ENCODE peak calls at places on chromosomes 5 and 9, in seven cellular contexts. One of them, this sample, is unnamed.
A peak's percentile ranks its signal among the peaks of the same experiment; 100 is the strongest.

GRCh38 chr5:157045601-157046000 is 13.3 kb downstream of the HAVCR1 start:
- DNase-seq in HepG2: no peak
- DNase-seq in Panc1: no peak
- DNase-seq in GM23338: no peak
- DNase-seq in A549: no peak
- DNase-seq in HCT116: no peak
- DNase-seq in GM12878: no peak
- DNase-seq in this sample: no peak

GRCh38 chr5:135462304-135462703 is 10.2 kb upstream of the TIFAB start:
- DNase-seq in GM23338: peak; percentile 97
- DNase-seq in HCT116: peak; percentile 90
- DNase-seq in Panc1: no peak
- DNase-seq in HepG2: peak; percentile 87
- DNase-seq in GM12878: no peak
- DNase-seq in A549: peak; percentile 82
- DNase-seq in this sample: no peak

GRCh38 chr9:72539824-72540347 is 18.5 kb downstream of the TMC1 start:
- DNase-seq in GM12878: no peak
- DNase-seq in GM23338: peak; percentile 28
- DNase-seq in A549: no peak
- DNase-seq in HepG2: no peak
- DNase-seq in Panc1: no peak
- DNase-seq in HCT116: no peak
- DNase-seq in this sample: no peak

GRCh38 chr5:137743031-137743640 is 7.2 kb upstream of the KLHL3 start:
- DNase-seq in GM23338: peak; percentile 91
- DNase-seq in HCT116: peak; percentile 59
- DNase-seq in Panc1: no peak
- DNase-seq in HepG2: peak; percentile 77
- DNase-seq in A549: peak; percentile 48
- DNase-seq in GM12878: no peak
- DNase-seq in this sample: peak; percentile 24

GRCh38 chr9:80061940-80062339 is 490.2 kb downstream of the TLE4 start:
- DNase-seq in A549: no peak
- DNase-seq in Panc1: no peak
- DNase-seq in HCT116: no peak
- DNase-seq in GM23338: no peak
- DNase-seq in GM12878: no peak
- DNase-seq in HepG2: no peak
- DNase-seq in this sample: no peak

GRCh38 chr5:96605144-96605543 is 57.0 kb upstream of the CAST start:
- DNase-seq in HepG2: no peak
- DNase-seq in A549: no peak
- DNase-seq in GM12878: no peak
- DNase-seq in HCT116: no peak
- DNase-seq in GM23338: no peak
- DNase-seq in Panc1: no peak
- DNase-seq in this sample: no peak

GRCh38 chr9:1759901-1760300 is 255.2 kb upstream of the SMARCA2 start:
- DNase-seq in HepG2: no peak
- DNase-seq in A549: no peak
- DNase-seq in HCT116: no peak
- DNase-seq in GM23338: no peak
- DNase-seq in GM12878: no peak
- DNase-seq in Panc1: no peak
- DNase-seq in this sample: no peak

GRCh38 chr5:177307544-177308363 is 3.9 kb downstream of the MXD3 start:
- DNase-seq in A549: no peak
- DNase-seq in HCT116: no peak
- DNase-seq in GM12878: no peak
- DNase-seq in GM23338: no peak
- DNase-seq in Panc1: no peak
- DNase-seq in HepG2: no peak
- DNase-seq in this sample: peak; percentile 48

GRCh38 chr9:124695280-124695890 is 75.7 kb downstream of the NR6A1 start:
- DNase-seq in HCT116: no peak
- DNase-seq in A549: no peak
- DNase-seq in HepG2: no peak
- DNase-seq in Panc1: no peak
- DNase-seq in GM23338: no peak
- DNase-seq in GM12878: no peak
- DNase-seq in this sample: no peak

GRCh38 chr9:8394341-8394740 is 594.8 kb upstream of the DMAC1 start:
- DNase-seq in A549: no peak
- DNase-seq in Panc1: no peak
- DNase-seq in HCT116: no peak
- DNase-seq in GM12878: no peak
- DNase-seq in HepG2: no peak
- DNase-seq in GM23338: no peak
- DNase-seq in this sample: no peak

GRCh38 chr9:73042155-73042554 is 89.3 kb upstream of the ALDH1A1 start:
- DNase-seq in GM12878: no peak
- DNase-seq in A549: no peak
- DNase-seq in HepG2: no peak
- DNase-seq in GM23338: no peak
- DNase-seq in HCT116: no peak
- DNase-seq in Panc1: no peak
- DNase-seq in this sample: no peak

GRCh38 chr5:124662261-124662781 is 84.1 kb downstream of the ZNF608 start:
- DNase-seq in Panc1: no peak
- DNase-seq in HCT116: peak; percentile 70
- DNase-seq in HepG2: no peak
- DNase-seq in GM23338: peak; percentile 45
- DNase-seq in GM12878: no peak
- DNase-seq in A549: peak; percentile 27
- DNase-seq in this sample: no peak

GRCh38 chr5:27911216-27911615 is 872.8 kb upstream of the CDH9 start:
- DNase-seq in GM23338: no peak
- DNase-seq in A549: no peak
- DNase-seq in HepG2: peak; percentile 1
- DNase-seq in HCT116: no peak
- DNase-seq in GM12878: no peak
- DNase-seq in Panc1: no peak
- DNase-seq in this sample: no peak

GRCh38 chr5:65034029-65034781 is 265.5 kb downstream of the CWC27 start:
- DNase-seq in HCT116: no peak
- DNase-seq in Panc1: no peak
- DNase-seq in GM23338: peak; percentile 20
- DNase-seq in A549: no peak
- DNase-seq in GM12878: no peak
- DNase-seq in HepG2: peak; percentile 22
- DNase-seq in this sample: no peak

GRCh38 chr9:73219985-73220626 is 68.4 kb downstream of the ANXA1 start:
- DNase-seq in GM12878: peak; percentile 40
- DNase-seq in GM23338: no peak
- DNase-seq in A549: no peak
- DNase-seq in HCT116: no peak
- DNase-seq in Panc1: no peak
- DNase-seq in HepG2: no peak
- DNase-seq in this sample: peak; percentile 61

GRCh38 chr9:136372561-136373299 is 739 bp downstream of the CARD9 start:
- DNase-seq in HCT116: no peak
- DNase-seq in GM12878: no peak
- DNase-seq in GM23338: no peak
- DNase-seq in HepG2: peak; percentile 74
- DNase-seq in Panc1: no peak
- DNase-seq in A549: no peak
- DNase-seq in this sample: peak; percentile 88

GRCh38 chr5:14036514-14036913 is 92.0 kb upstream of the DNAH5 start:
- DNase-seq in A549: peak; percentile 79
- DNase-seq in GM23338: peak; percentile 47
- DNase-seq in Panc1: no peak
- DNase-seq in GM12878: no peak
- DNase-seq in HCT116: no peak
- DNase-seq in HepG2: no peak
- DNase-seq in this sample: no peak

GRCh38 chr5:179437341-179438001 is 92.2 kb upstream of the ADAMTS2 start:
- DNase-seq in GM12878: no peak
- DNase-seq in HCT116: no peak
- DNase-seq in HepG2: no peak
- DNase-seq in Panc1: no peak
- DNase-seq in GM23338: no peak
- DNase-seq in A549: no peak
- DNase-seq in this sample: no peak

GRCh38 chr9:84271004-84271886 is 69.3 kb downstream of the SLC28A3 start:
- DNase-seq in A549: no peak
- DNase-seq in HepG2: no peak
- DNase-seq in GM12878: no peak
- DNase-seq in HCT116: no peak
- DNase-seq in GM23338: peak; percentile 92
- DNase-seq in Panc1: no peak
- DNase-seq in this sample: no peak

GRCh38 chr9:117411547-117411946 is 3.3 kb downstream of the ASTN2 start:
- DNase-seq in GM12878: no peak
- DNase-seq in A549: peak; percentile 50
- DNase-seq in Panc1: peak; percentile 2
- DNase-seq in HCT116: no peak
- DNase-seq in GM23338: peak; percentile 91
- DNase-seq in HepG2: peak; percentile 18
- DNase-seq in this sample: no peak

GRCh38 chr9:35993976-35994720 is 36.2 kb upstream of the OR2S2 start:
- DNase-seq in GM23338: no peak
- DNase-seq in A549: no peak
- DNase-seq in Panc1: no peak
- DNase-seq in HepG2: no peak
- DNase-seq in GM12878: no peak
- DNase-seq in HCT116: no peak
- DNase-seq in this sample: no peak

GRCh38 chr9:87884578-87885459 is 2.1 kb downstream of the SPATA31E1 start:
- DNase-seq in HepG2: no peak
- DNase-seq in GM23338: no peak
- DNase-seq in HCT116: no peak
- DNase-seq in GM12878: no peak
- DNase-seq in Panc1: no peak
- DNase-seq in A549: no peak
- DNase-seq in this sample: no peak

GRCh38 chr5:142446131-142446959 is 121.5 kb upstream of the SPRY4 start:
- DNase-seq in A549: no peak
- DNase-seq in HepG2: peak; percentile 83
- DNase-seq in Panc1: no peak
- DNase-seq in GM23338: no peak
- DNase-seq in GM12878: no peak
- DNase-seq in HCT116: peak; percentile 80
- DNase-seq in this sample: no peak

GRCh38 chr9:99465231-99465891 is 243.3 kb downstream of the SEC61B start:
- DNase-seq in HepG2: no peak
- DNase-seq in GM12878: no peak
- DNase-seq in GM23338: no peak
- DNase-seq in Panc1: no peak
- DNase-seq in A549: no peak
- DNase-seq in HCT116: no peak
- DNase-seq in this sample: no peak

GRCh38 chr5:153565822-153566221 is 75.4 kb downstream of the GRIA1 start:
- DNase-seq in A549: no peak
- DNase-seq in GM23338: no peak
- DNase-seq in HepG2: no peak
- DNase-seq in HCT116: no peak
- DNase-seq in GM12878: no peak
- DNase-seq in Panc1: no peak
- DNase-seq in this sample: no peak

GRCh38 chr5:173575985-173576384 is 40.5 kb downstream of the BOD1 start:
- DNase-seq in Panc1: no peak
- DNase-seq in HepG2: no peak
- DNase-seq in A549: no peak
- DNase-seq in HCT116: no peak
- DNase-seq in GM12878: no peak
- DNase-seq in GM23338: no peak
- DNase-seq in this sample: no peak

GRCh38 chr5:54969242-54969641 is 16.2 kb downstream of the ESM1 start:
- DNase-seq in HCT116: no peak
- DNase-seq in Panc1: no peak
- DNase-seq in GM23338: no peak
- DNase-seq in GM12878: no peak
- DNase-seq in HepG2: no peak
- DNase-seq in A549: no peak
- DNase-seq in this sample: no peak

GRCh38 chr5:113199122-113199905 is 222.7 kb downstream of the DCP2 start:
- DNase-seq in GM12878: no peak
- DNase-seq in HepG2: no peak
- DNase-seq in GM23338: no peak
- DNase-seq in A549: no peak
- DNase-seq in HCT116: no peak
- DNase-seq in Panc1: no peak
- DNase-seq in this sample: no peak
- TF ChIP-seq REST in GM12878: no peak
- TF ChIP-seq REST in HepG2: no peak
- TF ChIP-seq REST in GM23338: no peak
- TF ChIP-seq REST in A549: no peak
- TF ChIP-seq REST in HCT116: no peak
- TF ChIP-seq REST in Panc1: no peak
- TF ChIP-seq REST in this sample: no peak

GRCh38 chr5:157801-158200 is 33.5 kb upstream of the LRRC14B start:
- DNase-seq in A549: no peak
- DNase-seq in HCT116: no peak
- DNase-seq in Panc1: no peak
- DNase-seq in GM12878: no peak
- DNase-seq in GM23338: no peak
- DNase-seq in HepG2: no peak
- DNase-seq in this sample: no peak
- TF ChIP-seq REST in A549: no peak
- TF ChIP-seq REST in HCT116: no peak
- TF ChIP-seq REST in Panc1: no peak
- TF ChIP-seq REST in GM12878: no peak
- TF ChIP-seq REST in GM23338: no peak
- TF ChIP-seq REST in HepG2: no peak
- TF ChIP-seq REST in this sample: no peak

GRCh38 chr5:68252678-68253520 is 37.3 kb downstream of the PIK3R1 start:
- DNase-seq in HCT116: peak; percentile 46
- DNase-seq in GM23338: peak; percentile 91
- DNase-seq in A549: peak; percentile 67
- DNase-seq in Panc1: peak; percentile 35
- DNase-seq in GM12878: no peak
- DNase-seq in HepG2: peak; percentile 63
- DNase-seq in this sample: no peak
- TF ChIP-seq REST in HCT116: no peak
- TF ChIP-seq REST in GM23338: no peak
- TF ChIP-seq REST in A549: no peak
- TF ChIP-seq REST in Panc1: no peak
- TF ChIP-seq REST in GM12878: no peak
- TF ChIP-seq REST in HepG2: no peak
- TF ChIP-seq REST in this sample: no peak

DNA sequence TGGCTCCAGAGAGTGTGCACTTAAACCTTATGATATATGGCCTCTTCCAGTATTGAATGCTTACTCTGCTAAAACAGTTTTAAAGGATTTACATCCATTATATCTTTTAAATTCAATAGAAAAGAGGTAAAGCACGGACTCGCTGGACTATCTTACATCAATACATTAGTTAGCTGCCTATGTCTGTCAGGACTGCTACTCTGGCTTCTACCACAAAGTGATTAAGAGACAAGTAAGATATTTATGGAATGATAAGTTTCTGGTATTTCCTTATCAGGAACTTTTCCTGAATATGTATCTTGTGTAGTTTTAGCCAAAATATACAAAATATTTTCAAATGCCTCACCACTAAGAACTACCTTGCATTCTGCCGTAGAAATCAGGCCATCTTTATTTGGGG is 295.1 kb downstream of the ISL1 start:
- DNase-seq in HepG2: no peak
- DNase-seq in GM12878: no peak
- DNase-seq in GM23338: no peak
- DNase-seq in Panc1: no peak
- DNase-seq in A549: no peak
- DNase-seq in HCT116: no peak
- DNase-seq in this sample: no peak
- TF ChIP-seq REST in HepG2: no peak
- TF ChIP-seq REST in GM12878: no peak
- TF ChIP-seq REST in GM23338: no peak
- TF ChIP-seq REST in Panc1: no peak
- TF ChIP-seq REST in A549: no peak
- TF ChIP-seq REST in HCT116: no peak
- TF ChIP-seq REST in this sample: no peak